ENCODE peak calls at places on chromosomes 7 and 10, in four cellular contexts. O is SK-N-SH, M is HepG2, H is K562. D is an unnamed sample.

GRCh38 chr7:22920664-22921063 is 93.3 kb downstream of the HYCC1 start:
- DNase-seq in O (no peak), M (no peak), H (no peak), D (no peak)

GRCh38 chr10:100886946-100887345 is 25.8 kb upstream of the SLF2 start:
- DNase-seq in O (no peak), M (no peak), H (no peak), D (no peak)

GRCh38 chr10:22619111-22619510 is 95.3 kb downstream of the PIP4K2A start:
- DNase-seq in O (no peak), M (no peak), H (no peak), D (no peak)

GRCh38 chr10:46223626-46224413 is 63.0 kb upstream of the ANTXRL start:
- DNase-seq in O (no peak), M (no peak), H (no peak), D (no peak)

GRCh38 chr7:144144426-144144825 is 21.4 kb downstream of the OR2A14 start:
- DNase-seq in O (no peak), M (no peak), H (no peak), D (no peak)

GRCh38 chr10:71228875-71229720 is 16.7 kb downstream of the UNC5B start:
- DNase-seq in O (no peak), M (no peak), H (no peak), D (no peak)

GRCh38 chr10:86583983-86584382 is 62.4 kb upstream of the WAPL start:
- DNase-seq in O (no peak), M (peak; percentile 24), H (peak; percentile 25), D (peak; percentile 61)

GRCh38 chr10:80769700-80770160 is 232.0 kb downstream of the SH2D4B start:
- DNase-seq in O (no peak), M (no peak), H (peak; percentile 41), D (no peak)

GRCh38 chr7:35533877-35534276 is 161.1 kb downstream of the HERPUD2 start:
- DNase-seq in O (no peak), M (no peak), H (no peak), D (no peak)

DNA sequence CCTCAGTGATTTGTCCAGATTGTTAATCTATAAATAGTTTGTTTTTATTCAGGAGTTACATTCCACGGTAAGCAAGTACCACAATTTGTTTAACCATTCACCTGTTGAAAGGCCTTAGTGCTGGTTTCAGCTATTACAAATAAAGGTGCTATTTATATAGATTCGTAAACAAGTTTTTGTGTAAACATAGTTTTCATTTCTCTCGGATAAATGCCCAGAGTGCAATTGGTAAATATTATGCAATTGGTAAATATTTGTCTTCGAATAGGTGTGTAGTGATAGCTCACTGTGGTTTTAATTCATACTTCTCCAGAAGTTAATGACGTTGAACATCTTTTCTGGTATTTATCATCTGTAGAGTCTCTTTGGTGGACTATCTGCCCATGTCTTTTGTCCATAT is 76.4 kb upstream of the RSU1 start:
- DNase-seq in O (no peak), M (no peak), H (no peak), D (no peak)
- TF ChIP-seq JUND in O (no peak), M (no peak), H (no peak), D (no peak)

GRCh38 chr7:435518-436366 is 83.9 kb downstream of the PDGFA start:
- DNase-seq in O (no peak), M (no peak), H (no peak), D (no peak)
- TF ChIP-seq EP300 in O (no peak), M (no peak), H (no peak), D (no peak)

DNA sequence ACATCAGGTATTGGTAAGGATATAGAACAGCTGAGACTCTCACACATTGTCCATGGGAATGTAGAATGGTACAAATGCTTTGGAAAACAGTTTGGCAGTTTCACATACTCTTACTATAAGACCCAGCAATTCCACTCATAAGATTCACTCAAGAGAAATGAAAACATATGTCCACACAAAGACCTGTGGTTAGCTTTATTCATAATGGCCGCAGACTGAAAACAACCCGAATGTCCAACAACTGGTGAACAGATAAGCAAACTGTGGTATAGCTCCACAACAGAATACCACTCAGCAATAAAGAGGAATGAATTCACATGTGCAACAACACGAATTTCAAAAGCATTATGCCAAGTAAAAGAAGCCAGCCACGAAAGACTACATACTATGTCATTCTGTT is 33.5 kb upstream of the CUL1 start:
- DNase-seq in O (no peak), M (no peak), H (no peak), D (no peak)
- TF ChIP-seq JUND in O (no peak), M (no peak), H (no peak), D (no peak)

GRCh38 chr7:65250697-65251395 is 122.8 kb upstream of the ZNF92 start:
- DNase-seq in O (no peak), M (no peak), H (no peak), D (no peak)

GRCh38 chr7:65250216-65250615 is 123.4 kb upstream of the ZNF92 start:
- DNase-seq in O (no peak), M (no peak), H (no peak), D (peak; percentile 24)

GRCh38 chr7:65247491-65247890 is 126.2 kb upstream of the ZNF92 start:
- DNase-seq in O (no peak), M (no peak), H (no peak), D (peak; percentile 34)

GRCh38 chr7:65254061-65254460 is 119.6 kb upstream of the ZNF92 start:
- DNase-seq in O (no peak), M (no peak), H (no peak), D (no peak)

GRCh38 chr7:65251851-65252620 is 121.6 kb upstream of the ZNF92 start:
- DNase-seq in O (peak; percentile 98), M (peak; percentile 53), H (peak; percentile 69), D (peak; percentile 93)
- TF ChIP-seq EP300 in O (no peak), M (no peak), H (no peak), D (peak; percentile 71)

GRCh38 chr10:97572214-97572989 is at the start of gene ANKRD2:
- DNase-seq in O (peak; percentile 87), M (peak; percentile 66), H (peak; percentile 63), D (peak; percentile 85)

GRCh38 chr10:97570789-97571536 is 1.6 kb upstream of the ANKRD2 start:
- DNase-seq in O (peak; percentile 74), M (no peak), H (no peak), D (no peak)

GRCh38 chr10:97573021-97573420 is 442 bp downstream of the ANKRD2 start:
- DNase-seq in O (no peak), M (no peak), H (no peak), D (no peak)

GRCh38 chr10:97570146-97570788 is 2.3 kb upstream of the ANKRD2 start:
- DNase-seq in O (no peak), M (no peak), H (no peak), D (no peak)

DNA sequence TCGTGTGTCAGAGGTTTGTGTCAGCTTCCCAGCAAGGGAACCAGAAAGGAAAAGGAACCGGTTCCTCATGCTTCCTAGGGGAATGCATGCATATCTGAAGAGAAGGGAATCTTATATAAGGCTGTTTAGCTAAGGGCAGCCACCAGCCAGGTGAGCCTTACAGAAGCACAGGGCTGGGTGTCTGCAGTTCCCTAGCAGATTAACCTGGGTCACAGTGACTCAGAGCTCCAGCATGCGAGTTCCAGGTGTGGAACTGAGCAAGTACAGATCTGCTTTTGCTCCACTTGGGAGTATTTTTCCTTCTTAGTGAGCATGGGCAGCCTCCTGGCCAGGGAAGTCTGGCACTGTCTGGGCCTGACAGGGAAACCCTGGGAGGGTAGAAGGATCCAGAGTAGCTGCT is 957 bp upstream of the ANKRD2 start:
- DNase-seq in O (no peak), M (no peak), H (no peak), D (no peak)
- TF ChIP-seq JUND in O (no peak), M (no peak), H (no peak), D (no peak)

GRCh38 chr7:100914208-100914878 is 18.7 kb upstream of the ACHE start:
- DNase-seq in O (no peak), M (peak; percentile 32), H (no peak), D (no peak)

GRCh38 chr7:100917018-100917365 is 21.3 kb upstream of the ACHE start:
- DNase-seq in O (no peak), M (no peak), H (no peak), D (no peak)

GRCh38 chr7:100911484-100911883 is 15.8 kb upstream of the ACHE start:
- DNase-seq in O (no peak), M (no peak), H (no peak), D (no peak)

DNA sequence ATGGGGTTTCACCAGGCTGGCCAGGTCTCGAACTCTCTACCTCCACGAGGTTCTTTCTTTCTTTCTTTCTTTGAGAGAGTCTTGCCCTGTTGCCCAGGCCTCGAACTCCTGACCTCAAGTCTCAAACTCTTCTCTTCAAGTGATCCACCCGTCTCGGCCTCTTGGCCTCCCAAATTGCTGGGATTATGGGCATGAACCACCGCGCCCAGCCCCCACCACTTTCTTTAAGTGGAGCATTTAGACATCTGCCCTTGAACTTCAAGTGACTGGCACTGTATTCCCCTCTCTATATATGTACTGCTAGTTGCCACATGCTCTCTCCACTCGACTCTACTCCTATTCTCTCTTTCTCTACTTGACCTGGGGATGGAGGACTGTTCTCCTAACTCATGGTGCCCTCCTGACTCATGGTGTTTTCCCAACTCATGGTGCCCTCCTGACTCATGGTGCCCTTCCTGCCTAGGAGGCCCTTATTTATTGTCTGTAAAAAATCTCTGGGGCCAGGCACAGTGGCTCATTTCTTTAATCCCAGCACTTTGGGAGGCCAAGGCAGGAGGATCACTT is 19.3 kb upstream of the ACHE start:
- DNase-seq in O (no peak), M (no peak), H (no peak), D (no peak)
- TF ChIP-seq EP300 in O (no peak), M (no peak), H (no peak), D (no peak)

GRCh38 chr7:30327813-30328212 is 43.4 kb downstream of the ZNRF2 start:
- DNase-seq in O (no peak), M (no peak), H (no peak), D (no peak)
- TF ChIP-seq JUND in O (no peak), M (no peak), H (no peak), D (no peak)

GRCh38 chr10:111486346-111486745 is 409.5 kb downstream of the ADRA2A start:
- DNase-seq in O (no peak), M (no peak), H (no peak), D (no peak)

GRCh38 chr10:111481271-111482073 is 404.6 kb downstream of the ADRA2A start:
- DNase-seq in O (no peak), M (peak; percentile 9), H (no peak), D (no peak)

GRCh38 chr10:111482074-111482350 is 405.2 kb downstream of the ADRA2A start:
- DNase-seq in O (no peak), M (no peak), H (no peak), D (no peak)

GRCh38 chr10:111479966-111480365 is 403.1 kb downstream of the ADRA2A start:
- DNase-seq in O (no peak), M (no peak), H (no peak), D (no peak)

DNA sequence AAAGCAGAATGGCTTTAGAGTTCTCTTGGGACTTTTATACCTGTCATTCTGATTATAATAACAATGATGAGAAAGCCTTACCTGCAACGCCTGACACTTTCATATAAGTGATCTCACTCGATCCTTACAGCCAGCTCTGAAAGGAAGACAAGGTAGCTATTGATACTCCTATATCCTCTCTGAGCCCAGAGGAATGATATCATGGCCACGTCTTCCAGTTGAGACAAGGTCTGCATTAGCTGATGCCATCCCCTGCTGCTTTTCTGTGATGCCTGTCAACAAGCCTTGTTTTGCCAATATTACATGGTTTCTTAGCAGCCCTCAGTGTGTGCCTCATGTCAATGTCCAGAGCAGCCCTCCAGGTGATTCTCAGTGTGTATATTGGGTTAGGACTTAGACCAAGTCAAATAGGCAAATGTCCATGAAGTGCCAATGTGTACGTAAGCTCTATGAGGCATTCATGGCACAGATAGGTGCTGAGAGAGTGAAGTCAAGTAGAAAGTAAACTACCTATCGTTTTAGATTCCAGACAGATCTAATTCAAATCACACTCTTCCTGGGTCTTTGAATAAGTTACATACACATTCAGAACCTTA is 405.9 kb downstream of the ADRA2A start:
- DNase-seq in O (no peak), M (no peak), H (no peak), D (no peak)
- TF ChIP-seq EP300 in O (no peak), M (no peak), H (no peak), D (no peak)

GRCh38 chr7:157271991-157272324 is 64.8 kb upstream of the DNAJB6 start:
- DNase-seq in O (no peak), M (peak; percentile 86), H (no peak), D (no peak)
- TF ChIP-seq JUND in O (no peak), M (no peak), H (no peak), D (no peak)